ENCODE peak calls at places on chromosomes 6 and 20, in four cellular contexts. C is GM23338; Q is occipital lobe; R is CD4-positive, alpha-beta T cell. Y is an unnamed sample.

GRCh38 chr20:16699287-16699686 is 30.5 kb upstream of the SNRPB2 start:
- DNase-seq in R (no peak), C (peak; percentile 12), Q (no peak), Y (no peak)

GRCh38 chr20:54645445-54646155 is 170.2 kb downstream of the DOK5 start:
- DNase-seq in Q (no peak), R (no peak), C (no peak), Y (no peak)

GRCh38 chr20:31260326-31260932 is 3.0 kb downstream of the DEFB115 start:
- DNase-seq in C (peak; percentile 64), Q (no peak), R (no peak), Y (peak; percentile 21)

GRCh38 chr6:34142599-34142998 is 3.3 kb downstream of the GRM4 start:
- DNase-seq in R (no peak), C (peak; percentile 86), Q (no peak), Y (no peak)

GRCh38 chr20:1122388-1123315 is 4.2 kb downstream of the PSMF1 start:
- DNase-seq in R (no peak), Q (no peak), C (no peak), Y (no peak)

GRCh38 chr6:40555092-40555491 is 32.1 kb downstream of the LRFN2 start:
- DNase-seq in C (no peak), R (no peak), Q (no peak), Y (no peak)

GRCh38 chr6:51339728-51340127 is 521.1 kb downstream of the TFAP2B start:
- DNase-seq in C (peak; percentile 60), Q (no peak), R (no peak), Y (no peak)

GRCh38 chr6:144585217-144585814 is 300.2 kb downstream of the UTRN start:
- DNase-seq in C (peak; percentile 59), Q (no peak), R (no peak), Y (peak; percentile 15)

GRCh38 chr6:166078294-166078693 is 89.4 kb downstream of the TBXT start:
- DNase-seq in R (no peak), Q (no peak), C (no peak), Y (no peak)

GRCh38 chr6:109373762-109374161 is 8.5 kb downstream of the CD164 start:
- DNase-seq in R (no peak), C (no peak), Q (no peak), Y (no peak)

GRCh38 chr20:275791-276190 is 14.8 kb downstream of the C20orf96 start:
- DNase-seq in C (no peak), Q (no peak), R (no peak), Y (no peak)

GRCh38 chr6:152984387-152984872 is 1.6 kb upstream of the FBXO5 start:
- DNase-seq in Q (no peak), R (no peak), C (no peak), Y (no peak)

GRCh38 chr20:37940161-37940560 is 37.2 kb downstream of the VSTM2L start:
- DNase-seq in R (no peak), C (no peak), Q (no peak), Y (no peak)

GRCh38 chr6:12266571-12266970 is 23.6 kb upstream of the EDN1 start:
- DNase-seq in C (no peak), Q (no peak), R (no peak), Y (no peak)

Y was measured in COR-L47.